ENCODE peak calls at places on chromosomes 7 and 10, in five cellular contexts. T is T-helper 1 cell, B is Right ventricle myocardium inferior, A is left cardiac atrium, F is NCI-H524 treated with DMSO at 0.1 percent for 48 hours. L is an unnamed sample.

GRCh38 chr7:73707045-73707631 is 12.3 kb downstream of the STX1A start:
- DNase-seq in T (no peak), B (peak), A (no peak), F (peak), L (no peak)

GRCh38 chr7:41570766-41571165 is 132.1 kb downstream of the INHBA start:
- DNase-seq in T (no peak), B (no peak), A (no peak), F (no peak), L (peak)

GRCh38 chr7:127961787-127962463 is 69.3 kb downstream of the LRRC4 start:
- DNase-seq in T (no peak), B (no peak), A (no peak), F (no peak), L (no peak)

GRCh38 chr7:125119559-125120115 is 190.0 kb upstream of the POT1 start:
- DNase-seq in T (no peak), B (no peak), A (no peak), F (no peak), L (no peak)

GRCh38 chr7:111266613-111267012 is 175.7 kb downstream of the LRRN3 start:
- DNase-seq in T (no peak), B (no peak), A (no peak), F (no peak), L (peak)

GRCh38 chr7:13727279-13727678 is 262.2 kb downstream of the ETV1 start:
- DNase-seq in T (no peak), B (no peak), A (no peak), F (no peak), L (no peak)

GRCh38 chr10:3935141-3935540 is 150.1 kb upstream of the KLF6 start:
- DNase-seq in T (no peak), B (no peak), A (peak), F (no peak), L (peak)

GRCh38 chr10:100014129-100014762 is 4.5 kb upstream of the DNMBP start:
- DNase-seq in T (no peak), B (no peak), A (no peak), F (no peak), L (no peak)

GRCh38 chr10:118669020-118669766 is 73.7 kb upstream of the PRLHR start:
- DNase-seq in T (no peak), B (no peak), A (no peak), F (no peak), L (no peak)

GRCh38 chr10:68871731-68872342 is 29.3 kb upstream of the DDX50 start:
- DNase-seq in T (no peak), B (no peak), A (no peak), F (peak), L (peak)

GRCh38 chr10:128530301-128530700 is 404.1 kb upstream of the MKI67 start:
- DNase-seq in T (no peak), B (no peak), A (no peak), F (no peak), L (peak)

GRCh38 chr7:4805110-4805978 is 29.9 kb downstream of the AP5Z1 start:
- DNase-seq in T (no peak), B (no peak), A (no peak), F (no peak), L (no peak)

GRCh38 chr7:84204655-84205054 is 10.1 kb upstream of the SEMA3A start:
- DNase-seq in T (no peak), B (no peak), A (no peak), F (no peak), L (peak)

GRCh38 chr7:151992375-151992774 is 33.1 kb upstream of the GALNT11 start:
- DNase-seq in T (no peak), B (peak), A (peak), F (no peak), L (peak)

GRCh38 chr7:47100815-47101435 is 481.0 kb downstream of the TNS3 start:
- DNase-seq in T (no peak), B (no peak), A (peak), F (no peak), L (peak)

GRCh38 chr10:48940958-48941357 is 1.3 kb upstream of the LRRC18 start:
- DNase-seq in T (no peak), B (no peak), A (no peak), F (no peak), L (no peak)

GRCh38 chr10:98265403-98266378 is 2.3 kb downstream of the LOXL4 start:
- DNase-seq in T (no peak), B (no peak), A (no peak), F (no peak), L (no peak)

GRCh38 chr10:113047605-113047962 is 97.5 kb downstream of the TCF7L2 start:
- DNase-seq in T (no peak), B (no peak), A (peak), F (no peak), L (no peak)

GRCh38 chr10:133278577-133279265 is 2.1 kb upstream of the ADAM8 start:
- DNase-seq in T (peak), B (peak), A (no peak), F (no peak), L (peak)

GRCh38 chr10:58488921-58489320 is 23.8 kb upstream of the BICC1 start:
- DNase-seq in T (no peak), B (no peak), A (no peak), F (no peak), L (peak)

GRCh38 chr10:108454793-108455192 is 1290.3 kb upstream of the SORCS1 start:
- DNase-seq in T (no peak), B (no peak), A (no peak), F (no peak), L (no peak)

L was measured in ELR.